ENCODE peak calls at places on chromosomes 7 and 10, in four cellular contexts. I is tibial nerve, B is aorta, U is astrocyte. X is an unnamed sample.

GRCh38 chr10:112958275-112958995 is 8.4 kb downstream of the TCF7L2 start:
- DNase-seq in B (no peak), I (no peak), U (peak; percentile 98), X (no peak)

GRCh38 chr7:137774793-137775201 is 72.0 kb downstream of the DGKI start:
- DNase-seq in B (no peak), I (no peak), U (peak; percentile 59), X (no peak)

GRCh38 chr10:65032867-65033769 is 1511.9 kb downstream of the REEP3 start:
- DNase-seq in U (no peak), I (no peak), B (no peak), X (no peak)

GRCh38 chr10:104630731-104631130 is 10.4 kb upstream of the SORCS3 start:
- DNase-seq in B (no peak), I (no peak), U (no peak), X (no peak)

GRCh38 chr7:26404189-26404996 is 112.7 kb downstream of the SNX10 start:
- DNase-seq in I (no peak), U (no peak), B (no peak), X (no peak)

GRCh38 chr7:25216837-25217236 is 11.4 kb downstream of the NPVF start:
- DNase-seq in I (no peak), B (no peak), U (peak; percentile 15), X (no peak)

GRCh38 chr7:98968621-98969020 is 90.3 kb downstream of the TRRAP start:
- DNase-seq in I (no peak), B (no peak), U (no peak), X (no peak)

GRCh38 chr10:122269097-122269687 is 1.9 kb upstream of the BTBD16 start:
- DNase-seq in B (no peak), I (no peak), U (no peak), X (no peak)

GRCh38 chr10:20596911-20597310 is 300.2 kb downstream of the NEBL start:
- DNase-seq in B (no peak), U (peak; percentile 81), I (no peak), X (no peak)

GRCh38 chr10:90888387-90888786 is 16.6 kb downstream of the RPP30 start:
- DNase-seq in B (no peak), I (no peak), U (no peak), X (no peak)

GRCh38 chr7:130393799-130394411 is 13.6 kb downstream of the CPA1 start:
- DNase-seq in U (no peak), B (no peak), I (no peak), X (no peak)

GRCh38 chr7:97012293-97013005 is 7.1 kb downstream of the DLX6 start:
- DNase-seq in B (no peak), U (no peak), I (no peak), X (no peak)

GRCh38 chr10:132538031-132538789 is 623 bp downstream of the INPP5A start:
- DNase-seq in B (peak; percentile 64), U (no peak), I (no peak), X (peak; percentile 73)

GRCh38 chr7:128215281-128215680 is 25.8 kb upstream of the LEP start:
- DNase-seq in B (no peak), I (no peak), U (peak; percentile 97), X (no peak)

GRCh38 chr7:142859829-142860228 is 5.0 kb downstream of the EPHB6 start:
- DNase-seq in U (peak; percentile 39), B (no peak), I (peak; percentile 83), X (peak; percentile 80)

GRCh38 chr7:90879924-90880323 is 283.8 kb downstream of the CDK14 start:
- DNase-seq in U (no peak), B (no peak), I (no peak), X (peak; percentile 80)

GRCh38 chr10:60082341-60083038 is 176.1 kb upstream of the CCDC6 start:
- DNase-seq in I (no peak), B (no peak), U (peak; percentile 20), X (no peak)

GRCh38 chr10:21494221-21495001 is 31.1 kb downstream of the SKIDA1 start:
- DNase-seq in I (no peak), U (no peak), B (no peak), X (peak; percentile 84)

GRCh38 chr7:155782466-155782865 is 29.8 kb downstream of the SHH start:
- DNase-seq in U (no peak), I (no peak), B (no peak), X (no peak)

GRCh38 chr7:45985902-45986301 is 64.8 kb upstream of the IGFBP3 start:
- DNase-seq in U (peak; percentile 65), I (no peak), B (no peak), X (no peak)

GRCh38 chr10:101569838-101570763 is 18.0 kb downstream of the POLL start:
- DNase-seq in B (peak; percentile 86), I (peak; percentile 83), U (peak; percentile 8), X (peak; percentile 94)

GRCh38 chr10:100714566-100714950 is 30.8 kb upstream of the PAX2 start:
- DNase-seq in U (no peak), I (no peak), B (no peak), X (no peak)

GRCh38 chr7:135508853-135509588 is 881 bp downstream of the CNOT4 start:
- DNase-seq in U (peak; percentile 21), B (no peak), I (peak; percentile 12), X (no peak)

GRCh38 chr10:88478256-88478655 is 104.9 kb downstream of the RNLS start:
- DNase-seq in I (no peak), U (no peak), B (no peak), X (no peak)

GRCh38 chr10:123906884-123907652 is 15.5 kb upstream of the CPXM2 start:
- DNase-seq in I (no peak), U (no peak), B (no peak), X (no peak)

GRCh38 chr7:85774931-85775330 is 588.1 kb upstream of the SEMA3D start:
- DNase-seq in U (no peak), B (no peak), I (no peak), X (no peak)
- H3K4me1 ChIP-seq in U (peaks cover 5% of the 10 kb centered on the region), B (no peaks in the 10 kb centered on the region), I (no peaks in the 10 kb centered on the region), X (no peaks in the 10 kb centered on the region)

GRCh38 chr7:1226155-1226901 is 6.3 kb upstream of the UNCX start:
- DNase-seq in B (no peak), U (no peak), I (no peak), X (no peak)

GRCh38 chr7:1227071-1227804 is 5.4 kb upstream of the UNCX start:
- DNase-seq in I (no peak), U (no peak), B (no peak), X (no peak)

GRCh38 chr7:1228535-1229333 is 3.9 kb upstream of the UNCX start:
- DNase-seq in I (no peak), U (no peak), B (no peak), X (no peak)

GRCh38 chr7:1229334-1229935 is 3.2 kb upstream of the UNCX start:
- DNase-seq in B (no peak), I (no peak), U (no peak), X (no peak)

DNA sequence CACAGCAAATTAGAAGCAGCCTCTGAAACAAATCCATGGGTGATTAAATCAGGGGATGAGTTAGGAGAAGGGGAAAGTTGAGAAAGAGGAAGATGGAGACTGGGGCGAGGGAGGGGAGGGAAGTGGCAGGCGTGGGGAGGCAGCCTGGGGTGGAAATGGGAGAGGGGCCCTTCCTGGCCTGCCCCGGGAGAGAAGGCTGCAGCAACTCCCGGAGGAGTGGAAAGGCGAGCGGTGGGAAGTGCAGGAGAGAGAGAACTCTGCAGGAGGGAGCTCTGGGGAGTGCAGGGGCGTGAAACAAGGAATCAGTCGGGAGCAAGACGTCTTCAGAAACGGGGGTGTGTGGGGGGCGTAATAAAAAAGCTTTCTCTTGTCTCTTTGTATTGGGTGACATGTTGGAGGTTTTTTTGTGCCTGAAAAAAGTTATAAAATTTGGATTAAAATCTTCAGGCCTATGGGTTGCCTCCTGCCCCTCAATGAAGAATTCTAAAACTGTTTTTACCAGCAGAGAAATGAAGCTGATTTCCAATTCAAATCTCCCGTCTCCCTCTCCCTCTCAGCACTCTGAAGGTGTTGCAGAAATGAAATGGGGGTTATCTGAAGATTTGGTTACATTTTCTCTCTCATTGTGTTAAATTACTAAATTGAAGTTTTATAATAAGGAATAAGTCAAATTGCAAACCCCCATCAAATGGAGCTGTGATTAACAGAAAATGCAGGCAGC is 4.7 kb upstream of the UNCX start:
- DNase-seq in U (no peak), I (no peak), B (no peak), X (no peak)
- H3K27me3 ChIP-seq in U (peaks cover 73% of the 10 kb centered on the region), I (peaks cover 97% of the 10 kb centered on the region), B (no peaks in the 10 kb centered on the region), X (peaks cover 6% of the 10 kb centered on the region)

GRCh38 chr10:79084012-79084971 is 15.5 kb downstream of the ZMIZ1 start:
- DNase-seq in U (peak; percentile 74), B (peak; percentile 96), I (peak; percentile 98), X (peak; percentile 98)
- H3K4me1 ChIP-seq in U (peaks cover 65% of the 10 kb centered on the region), B (no peaks in the 10 kb centered on the region), I (peaks cover 11% of the 10 kb centered on the region), X (peaks cover 81% of the 10 kb centered on the region)

GRCh38 chr10:14190702-14191101 is 140.0 kb downstream of the FRMD4A start:
- DNase-seq in B (no peak), U (no peak), I (no peak), X (no peak)
- H3K27me3 ChIP-seq in B (no peaks in the 10 kb centered on the region), U (no peaks in the 10 kb centered on the region), I (peaks cover 6% of the 10 kb centered on the region), X (no peaks in the 10 kb centered on the region)

DNA sequence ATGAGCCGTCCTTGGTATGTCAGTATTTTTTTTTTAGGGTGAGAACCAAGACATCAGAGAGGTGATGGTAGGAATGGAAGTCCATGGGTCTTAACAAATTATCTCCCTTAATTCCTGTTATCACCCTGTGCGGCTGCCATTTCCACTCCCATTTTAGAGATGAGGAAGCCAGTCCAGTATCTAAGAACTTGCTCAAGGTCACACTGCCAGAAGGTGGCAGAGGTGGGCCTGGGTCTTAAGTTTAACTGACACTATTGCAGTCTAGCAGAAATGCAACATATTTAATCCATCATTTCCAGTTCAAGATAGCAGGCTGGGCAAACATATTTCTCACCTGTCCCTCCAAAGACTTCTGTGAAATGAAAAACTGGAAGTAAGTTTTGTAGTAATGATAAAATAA is 108.3 kb downstream of the GLI3 start:
- DNase-seq in U (no peak), B (no peak), I (no peak), X (no peak)
- H3K4me1 ChIP-seq in U (no peaks in the 10 kb centered on the region), B (no peaks in the 10 kb centered on the region), I (no peaks in the 10 kb centered on the region), X (no peaks in the 10 kb centered on the region)

DNA sequence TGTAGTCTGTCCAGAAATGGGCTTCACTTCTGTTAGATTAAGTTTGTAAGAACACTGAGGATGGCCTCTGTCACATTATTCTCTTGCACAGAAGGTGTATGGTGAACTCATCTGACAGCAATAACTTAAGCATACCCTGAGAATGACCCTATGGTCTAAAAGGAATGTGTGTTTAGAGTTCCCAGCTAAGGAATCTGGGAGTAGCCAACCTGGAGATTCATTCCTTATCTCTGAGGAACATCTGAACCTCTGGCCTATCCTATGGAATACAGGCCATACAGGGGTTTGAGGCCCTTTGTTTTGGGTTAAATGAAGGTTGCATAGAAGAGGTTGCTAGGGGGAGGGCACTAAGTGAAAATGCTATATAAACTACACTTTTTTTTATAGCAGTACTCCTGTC is 41.4 kb downstream of the LAMB4 start:
- DNase-seq in U (peak; percentile 25), I (no peak), B (no peak), X (no peak)
- H3K27me3 ChIP-seq in U (no peaks in the 10 kb centered on the region), I (no peaks in the 10 kb centered on the region), B (no peaks in the 10 kb centered on the region), X (peaks cover 3% of the 10 kb centered on the region)